ENCODE peak calls at places on chromosomes 16 and 17, in ten cellular contexts. One of them, this sample, is unnamed.

GRCh38 chr17:76191891-76192290 is 48.4 kb downstream of the RNF157 start:
- DNase-seq in CD8-positive, alpha-beta memory T cell: peak; percentile 62
- DNase-seq in activated T-cell treated with anti-CD3 and anti-CD28 coated beads for 1 hour: no peak
- DNase-seq in stimulated activated CD4-positive, alpha-beta T cell treated with anti-CD3 and anti-CD28 coated beads, Interleukin-12 subunit alpha, Interleukin-12 subunit beta, amount 100 ng/mL, for 24 hours: no peak
- DNase-seq in mesenchymal stem cell: no peak
- DNase-seq in AG09319: no peak
- DNase-seq in effector CD4-positive, alpha-beta T cell: peak; percentile 28
- DNase-seq in NCI-H1105 treated with DMSO at 0.1 percent for 48 hours: no peak
- DNase-seq in PC-3: no peak
- DNase-seq in stimulated activated CD8-positive, alpha-beta memory T cell treated with anti-CD3 and anti-CD28 coated beads, Interleukin-4, amount 100 ng/mL, for 1 hour: no peak
- DNase-seq in this sample: peak; percentile 96

GRCh38 chr16:1538804-1539520 is 5.5 kb downstream of the TMEM204 start:
- DNase-seq in CD8-positive, alpha-beta memory T cell: peak; percentile 56
- DNase-seq in activated T-cell treated with anti-CD3 and anti-CD28 coated beads for 1 hour: no peak
- DNase-seq in stimulated activated CD4-positive, alpha-beta T cell treated with anti-CD3 and anti-CD28 coated beads, Interleukin-12 subunit alpha, Interleukin-12 subunit beta, amount 100 ng/mL, for 24 hours: no peak
- DNase-seq in mesenchymal stem cell: no peak
- DNase-seq in AG09319: no peak
- DNase-seq in effector CD4-positive, alpha-beta T cell: no peak
- DNase-seq in NCI-H1105 treated with DMSO at 0.1 percent for 48 hours: no peak
- DNase-seq in PC-3: no peak
- DNase-seq in stimulated activated CD8-positive, alpha-beta memory T cell treated with anti-CD3 and anti-CD28 coated beads, Interleukin-4, amount 100 ng/mL, for 1 hour: no peak
- DNase-seq in this sample: peak; percentile 36

GRCh38 chr17:67212716-67213417 is 32.1 kb downstream of the HELZ start:
- DNase-seq in CD8-positive, alpha-beta memory T cell: no peak
- DNase-seq in activated T-cell treated with anti-CD3 and anti-CD28 coated beads for 1 hour: no peak
- DNase-seq in stimulated activated CD4-positive, alpha-beta T cell treated with anti-CD3 and anti-CD28 coated beads, Interleukin-12 subunit alpha, Interleukin-12 subunit beta, amount 100 ng/mL, for 24 hours: no peak
- DNase-seq in mesenchymal stem cell: peak; percentile 67
- DNase-seq in AG09319: no peak
- DNase-seq in effector CD4-positive, alpha-beta T cell: no peak
- DNase-seq in NCI-H1105 treated with DMSO at 0.1 percent for 48 hours: no peak
- DNase-seq in PC-3: peak; percentile 50
- DNase-seq in stimulated activated CD8-positive, alpha-beta memory T cell treated with anti-CD3 and anti-CD28 coated beads, Interleukin-4, amount 100 ng/mL, for 1 hour: no peak
- DNase-seq in this sample: no peak

GRCh38 chr17:37706446-37706845 is 38.4 kb downstream of the HNF1B start:
- DNase-seq in CD8-positive, alpha-beta memory T cell: no peak
- DNase-seq in activated T-cell treated with anti-CD3 and anti-CD28 coated beads for 1 hour: no peak
- DNase-seq in stimulated activated CD4-positive, alpha-beta T cell treated with anti-CD3 and anti-CD28 coated beads, Interleukin-12 subunit alpha, Interleukin-12 subunit beta, amount 100 ng/mL, for 24 hours: no peak
- DNase-seq in mesenchymal stem cell: no peak
- DNase-seq in AG09319: no peak
- DNase-seq in effector CD4-positive, alpha-beta T cell: no peak
- DNase-seq in NCI-H1105 treated with DMSO at 0.1 percent for 48 hours: no peak
- DNase-seq in PC-3: no peak
- DNase-seq in stimulated activated CD8-positive, alpha-beta memory T cell treated with anti-CD3 and anti-CD28 coated beads, Interleukin-4, amount 100 ng/mL, for 1 hour: no peak
- DNase-seq in this sample: no peak

GRCh38 chr16:30894540-30895368 is 877 bp upstream of the BCL7C start:
- DNase-seq in CD8-positive, alpha-beta memory T cell: no peak
- DNase-seq in activated T-cell treated with anti-CD3 and anti-CD28 coated beads for 1 hour: no peak
- DNase-seq in stimulated activated CD4-positive, alpha-beta T cell treated with anti-CD3 and anti-CD28 coated beads, Interleukin-12 subunit alpha, Interleukin-12 subunit beta, amount 100 ng/mL, for 24 hours: no peak
- DNase-seq in mesenchymal stem cell: peak; percentile 3
- DNase-seq in AG09319: no peak
- DNase-seq in effector CD4-positive, alpha-beta T cell: no peak
- DNase-seq in NCI-H1105 treated with DMSO at 0.1 percent for 48 hours: no peak
- DNase-seq in PC-3: peak; percentile 12
- DNase-seq in stimulated activated CD8-positive, alpha-beta memory T cell treated with anti-CD3 and anti-CD28 coated beads, Interleukin-4, amount 100 ng/mL, for 1 hour: no peak
- DNase-seq in this sample: no peak

GRCh38 chr17:5422505-5422904 is 2.5 kb downstream of the RPAIN start:
- DNase-seq in CD8-positive, alpha-beta memory T cell: no peak
- DNase-seq in activated T-cell treated with anti-CD3 and anti-CD28 coated beads for 1 hour: no peak
- DNase-seq in stimulated activated CD4-positive, alpha-beta T cell treated with anti-CD3 and anti-CD28 coated beads, Interleukin-12 subunit alpha, Interleukin-12 subunit beta, amount 100 ng/mL, for 24 hours: no peak
- DNase-seq in mesenchymal stem cell: peak; percentile 51
- DNase-seq in AG09319: no peak
- DNase-seq in effector CD4-positive, alpha-beta T cell: no peak
- DNase-seq in NCI-H1105 treated with DMSO at 0.1 percent for 48 hours: no peak
- DNase-seq in PC-3: peak; percentile 85
- DNase-seq in stimulated activated CD8-positive, alpha-beta memory T cell treated with anti-CD3 and anti-CD28 coated beads, Interleukin-4, amount 100 ng/mL, for 1 hour: no peak
- DNase-seq in this sample: no peak

GRCh38 chr17:50122945-50123344 is 7.0 kb downstream of the SAMD14 start:
- DNase-seq in CD8-positive, alpha-beta memory T cell: no peak
- DNase-seq in activated T-cell treated with anti-CD3 and anti-CD28 coated beads for 1 hour: no peak
- DNase-seq in stimulated activated CD4-positive, alpha-beta T cell treated with anti-CD3 and anti-CD28 coated beads, Interleukin-12 subunit alpha, Interleukin-12 subunit beta, amount 100 ng/mL, for 24 hours: no peak
- DNase-seq in mesenchymal stem cell: no peak
- DNase-seq in AG09319: no peak
- DNase-seq in effector CD4-positive, alpha-beta T cell: no peak
- DNase-seq in NCI-H1105 treated with DMSO at 0.1 percent for 48 hours: no peak
- DNase-seq in PC-3: no peak
- DNase-seq in stimulated activated CD8-positive, alpha-beta memory T cell treated with anti-CD3 and anti-CD28 coated beads, Interleukin-4, amount 100 ng/mL, for 1 hour: no peak
- DNase-seq in this sample: no peak

GRCh38 chr17:61208301-61209098 is 191.1 kb upstream of the TBX2 start:
- DNase-seq in CD8-positive, alpha-beta memory T cell: no peak
- DNase-seq in activated T-cell treated with anti-CD3 and anti-CD28 coated beads for 1 hour: no peak
- DNase-seq in stimulated activated CD4-positive, alpha-beta T cell treated with anti-CD3 and anti-CD28 coated beads, Interleukin-12 subunit alpha, Interleukin-12 subunit beta, amount 100 ng/mL, for 24 hours: no peak
- DNase-seq in mesenchymal stem cell: peak; percentile 74
- DNase-seq in AG09319: peak; percentile 54
- DNase-seq in effector CD4-positive, alpha-beta T cell: no peak
- DNase-seq in NCI-H1105 treated with DMSO at 0.1 percent for 48 hours: peak; percentile 47
- DNase-seq in PC-3: no peak
- DNase-seq in stimulated activated CD8-positive, alpha-beta memory T cell treated with anti-CD3 and anti-CD28 coated beads, Interleukin-4, amount 100 ng/mL, for 1 hour: no peak
- DNase-seq in this sample: no peak

GRCh38 chr17:61583242-61583641 is 7.8 kb downstream of the NACA2 start:
- DNase-seq in CD8-positive, alpha-beta memory T cell: no peak
- DNase-seq in activated T-cell treated with anti-CD3 and anti-CD28 coated beads for 1 hour: no peak
- DNase-seq in stimulated activated CD4-positive, alpha-beta T cell treated with anti-CD3 and anti-CD28 coated beads, Interleukin-12 subunit alpha, Interleukin-12 subunit beta, amount 100 ng/mL, for 24 hours: no peak
- DNase-seq in mesenchymal stem cell: peak; percentile 69
- DNase-seq in AG09319: no peak
- DNase-seq in effector CD4-positive, alpha-beta T cell: no peak
- DNase-seq in NCI-H1105 treated with DMSO at 0.1 percent for 48 hours: peak; percentile 12
- DNase-seq in PC-3: peak; percentile 86
- DNase-seq in stimulated activated CD8-positive, alpha-beta memory T cell treated with anti-CD3 and anti-CD28 coated beads, Interleukin-4, amount 100 ng/mL, for 1 hour: no peak
- DNase-seq in this sample: peak; percentile 4